ENCODE peak calls at places on chromosomes 6 and 20, in four cellular contexts. P is HepG2, G is H1, L is K562. Q is an unnamed sample.

GRCh38 chr6:126620747-126621146 is 280.8 kb downstream of the CENPW start:
- DNase-seq in P (no peak), G (no peak), L (no peak), Q (no peak)

GRCh38 chr6:1396952-1397868 is 7.8 kb downstream of the FOXF2 start:
- DNase-seq in P (peak), G (no peak), L (peak), Q (peak)

GRCh38 chr6:139659196-139659595 is 284.7 kb upstream of the CITED2 start:
- DNase-seq in P (no peak), G (no peak), L (no peak), Q (no peak)

GRCh38 chr20:1721687-1722512 is 64.3 kb upstream of the SIRPG start:
- DNase-seq in P (no peak), G (peak), L (no peak), Q (no peak)

GRCh38 chr6:8065519-8065911 is 1.3 kb upstream of the BLOC1S5 start:
- DNase-seq in P (no peak), G (no peak), L (no peak), Q (no peak)

GRCh38 chr20:7893019-7893730 is 47.1 kb downstream of the HAO1 start:
- DNase-seq in P (no peak), G (no peak), L (no peak), Q (no peak)

GRCh38 chr20:45934587-45935415 is at the start of gene PCIF1:
- DNase-seq in P (peak), G (peak), L (peak), Q (peak)

GRCh38 chr6:45543298-45544235 is 165.8 kb upstream of the SUPT3H start:
- DNase-seq in P (no peak), G (no peak), L (no peak), Q (no peak)

GRCh38 chr20:57659789-57660509 is 39.7 kb upstream of the ZBP1 start:
- DNase-seq in P (no peak), G (no peak), L (no peak), Q (no peak)

GRCh38 chr6:133886104-133886503 is 2.8 kb upstream of the TCF21 start:
- DNase-seq in P (no peak), G (no peak), L (no peak), Q (no peak)

GRCh38 chr6:68779366-68779765 is 144.3 kb downstream of the ADGRB3 start:
- DNase-seq in P (no peak), G (no peak), L (no peak), Q (no peak)

GRCh38 chr6:41975276-41975675 is 33.7 kb upstream of the CCND3 start:
- DNase-seq in P (no peak), G (no peak), L (peak), Q (no peak)

GRCh38 chr6:79158856-79159516 is 75.5 kb downstream of the HMGN3 start:
- DNase-seq in P (peak), G (no peak), L (no peak), Q (no peak)

GRCh38 chr6:17226766-17227338 is 54.3 kb upstream of the RBM24 start:
- DNase-seq in P (no peak), G (no peak), L (no peak), Q (no peak)

GRCh38 chr6:121055572-121056163 is 278.6 kb downstream of the TBC1D32 start:
- DNase-seq in P (peak), G (peak), L (peak), Q (peak)

GRCh38 chr6:11486486-11486885 is 51.1 kb upstream of the TMEM170B start:
- DNase-seq in P (no peak), G (no peak), L (no peak), Q (no peak)

GRCh38 chr6:131807644-131808459 is at the start of gene ENPP1:
- DNase-seq in P (peak), G (no peak), L (peak), Q (peak)

GRCh38 chr6:2225422-2226392 is 19.7 kb downstream of the GMDS start:
- DNase-seq in P (peak), G (no peak), L (no peak), Q (peak)

GRCh38 chr20:61976650-61977332 is 88.9 kb downstream of the TAF4 start:
- DNase-seq in P (no peak), G (no peak), L (no peak), Q (no peak)

GRCh38 chr6:105384004-105384403 is 18.9 kb downstream of the PREP start:
- DNase-seq in P (no peak), G (no peak), L (peak), Q (no peak)

GRCh38 chr6:30963641-30964040 is 19.9 kb upstream of the MUC21 start:
- DNase-seq in P (no peak), G (no peak), L (no peak), Q (no peak)

GRCh38 chr6:44896701-44897100 is 431.4 kb upstream of the RUNX2 start:
- DNase-seq in P (no peak), G (no peak), L (no peak), Q (no peak)

GRCh38 chr6:100905067-100905466 is 23.9 kb upstream of the ASCC3 start:
- DNase-seq in P (no peak), G (no peak), L (no peak), Q (no peak)

GRCh38 chr20:13402171-13402760 is 181.2 kb downstream of the ISM1 start:
- DNase-seq in P (no peak), G (no peak), L (no peak), Q (peak)

GRCh38 chr6:50815436-50816114 is 3.1 kb upstream of the TFAP2B start:
- DNase-seq in P (no peak), G (no peak), L (peak), Q (peak)

GRCh38 chr6:127102299-127102698 is 16.2 kb upstream of the RSPO3 start:
- DNase-seq in P (no peak), G (no peak), L (no peak), Q (no peak)

GRCh38 chr6:35562060-35562459 is 49.4 kb upstream of the TULP1 start:
- DNase-seq in P (no peak), G (no peak), L (no peak), Q (no peak)

GRCh38 chr6:125746731-125747588 is 2.5 kb upstream of the HEY2 start:
- DNase-seq in P (peak), G (peak), L (peak), Q (peak)

GRCh38 chr6:128560966-128561365 is 40.6 kb upstream of the PTPRK start:
- DNase-seq in P (no peak), G (no peak), L (no peak), Q (no peak)

GRCh38 chr20:46635514-46636091 is 15.7 kb downstream of the SLC13A3 start:
- DNase-seq in P (no peak), G (no peak), L (peak), Q (no peak)

GRCh38 chr6:89977808-89978748 is 83.8 kb downstream of the GJA10 start:
- DNase-seq in P (no peak), G (no peak), L (no peak), Q (peak)

GRCh38 chr20:58017237-58017969 is 211.1 kb downstream of the ANKRD60 start:
- DNase-seq in P (peak), G (no peak), L (no peak), Q (no peak)

GRCh38 chr6:54206510-54206909 is 95.3 kb downstream of the MLIP start:
- DNase-seq in P (peak), G (no peak), L (no peak), Q (no peak)

GRCh38 chr6:82246802-82247633 is 526 bp downstream of the IBTK start:
- DNase-seq in P (peak), G (no peak), L (peak), Q (peak)

GRCh38 chr6:81853975-81854374 is 101.5 kb upstream of the TENT5A start:
- DNase-seq in P (peak), G (no peak), L (no peak), Q (no peak)

GRCh38 chr6:144415014-144415413 is 129.9 kb downstream of the UTRN start:
- DNase-seq in P (peak), G (no peak), L (no peak), Q (peak)

GRCh38 chr20:56735087-56735642 is 106.1 kb downstream of the TFAP2C start:
- DNase-seq in P (no peak), G (no peak), L (no peak), Q (no peak)

GRCh38 chr6:30769088-30769852 is 24.9 kb upstream of the IER3 start:
- DNase-seq in P (peak), G (peak), L (peak), Q (peak)

DNA sequence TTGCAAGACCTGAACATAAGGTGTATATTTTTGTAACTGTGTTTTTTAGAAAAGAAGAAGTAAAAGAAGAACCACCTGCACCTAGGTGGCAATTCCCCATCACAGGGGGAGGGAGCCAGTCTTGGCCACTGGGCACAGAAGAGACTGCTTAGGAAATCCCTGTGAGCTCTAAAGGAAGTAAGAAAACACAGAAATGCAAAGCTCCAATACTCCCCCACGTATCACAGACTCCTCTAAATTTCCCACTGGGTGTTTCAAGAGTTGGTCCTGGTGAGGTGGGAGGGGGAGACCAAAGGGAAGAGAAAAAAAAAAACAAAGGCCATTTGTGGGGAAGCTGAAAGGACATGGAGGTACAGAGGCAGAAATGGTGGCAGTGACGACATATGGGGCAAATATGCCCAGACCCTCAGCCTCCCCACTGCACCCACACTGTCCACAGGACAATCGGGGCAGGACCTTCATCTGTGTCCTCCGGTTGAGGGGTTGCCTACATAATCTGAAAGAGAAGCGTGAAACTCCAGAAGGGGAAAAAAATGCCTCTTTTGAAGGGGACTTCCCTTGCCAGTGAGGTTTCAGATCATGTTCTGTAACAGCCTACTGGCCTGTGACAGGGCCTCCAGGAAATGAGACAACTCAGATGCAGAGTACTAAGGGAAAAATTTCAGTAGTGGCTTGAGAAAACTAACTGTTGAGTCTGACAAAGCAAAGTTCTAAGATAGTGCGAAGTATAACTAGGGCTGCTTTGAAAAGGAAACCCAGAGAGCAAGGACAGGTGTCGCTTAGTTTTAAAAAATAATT is 226.2 kb upstream of the MARCKS start:
- DNase-seq in P (no peak), G (no peak), L (no peak), Q (peak)
- H3K4me2 ChIP-seq in P (no peak), G (no peak), L (no peak), Q (peak)

DNA sequence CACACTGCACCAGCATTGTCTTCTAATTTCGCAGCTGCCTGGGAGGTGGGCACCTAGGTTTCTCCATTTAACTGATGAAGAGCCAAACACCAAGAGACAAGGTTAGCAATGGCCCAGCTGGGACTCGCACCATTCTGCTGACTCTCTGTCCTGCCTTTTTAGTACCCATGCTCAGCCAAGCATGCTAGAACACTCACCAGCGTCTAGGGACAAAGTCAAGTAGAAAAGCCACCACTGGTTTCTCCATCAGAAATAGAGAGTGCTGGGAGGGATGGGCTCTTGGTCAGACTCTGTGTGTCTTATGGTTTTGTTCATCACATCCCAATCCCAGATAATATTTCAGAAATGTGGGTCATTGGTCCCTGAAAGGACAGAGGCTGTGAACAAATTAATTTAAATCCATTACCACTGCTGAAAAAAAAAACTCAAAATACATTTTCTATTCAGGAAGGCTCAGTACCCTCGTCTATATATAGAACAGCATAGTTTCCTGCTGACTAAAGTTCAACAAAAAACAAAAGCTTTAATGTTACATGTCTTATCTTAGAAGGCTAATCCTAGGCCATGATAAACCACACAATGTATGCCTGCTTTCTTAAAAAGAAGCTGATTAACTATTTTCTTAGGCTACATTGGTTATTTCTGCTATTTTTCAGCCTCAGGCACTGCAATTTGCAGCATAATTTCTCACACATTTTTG is 111.0 kb downstream of the TBC1D7 start:
- DNase-seq in P (peak), G (no peak), L (no peak), Q (peak)
- TF ChIP-seq JUN in P (no peak), G (no peak), L (no peak), Q (no peak)

DNA sequence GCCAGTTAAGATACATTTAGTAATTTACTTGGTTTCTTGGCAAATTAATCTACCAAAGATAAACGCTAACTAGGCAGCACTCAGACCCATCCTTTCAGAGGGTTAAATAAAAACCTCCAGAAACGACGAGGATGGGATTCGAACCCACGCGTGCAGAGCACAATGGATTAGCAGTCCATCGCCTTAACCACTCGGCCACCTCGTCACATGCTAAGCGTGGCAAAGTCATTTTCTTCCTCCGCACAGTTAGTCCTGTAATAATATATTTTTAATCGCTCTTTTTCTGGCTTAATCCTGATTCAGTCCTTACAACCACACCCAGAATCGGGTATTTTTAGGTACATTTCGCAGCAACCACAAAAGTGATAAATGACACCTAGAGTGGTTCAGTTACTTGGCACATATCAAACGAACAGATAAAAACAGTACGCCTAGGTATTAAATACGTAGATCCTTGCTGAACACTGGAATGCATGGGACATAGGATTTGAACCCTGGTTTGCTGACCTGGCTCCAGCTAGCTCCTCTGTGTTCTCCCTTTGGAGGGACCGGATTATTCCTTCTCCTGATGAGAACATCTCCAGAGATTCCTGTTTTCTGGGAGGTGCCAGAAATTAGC is 71.6 kb downstream of the GPX5 start:
- DNase-seq in P (peak), G (no peak), L (no peak), Q (peak)
- H3K9ac ChIP-seq in P (peak), G (peak), L (no peak), Q (no peak)

GRCh38 chr20:50085146-50085480 is 27.8 kb downstream of the UBE2V1 start:
- DNase-seq in P (no peak), G (no peak), L (no peak), Q (no peak)
- H3K4me2 ChIP-seq in P (no peak), G (no peak), L (no peak), Q (no peak)

GRCh38 chr6:162907876-162908481 is 180.2 kb downstream of the PACRG start:
- DNase-seq in P (peak), G (no peak), L (peak), Q (peak)
- TF ChIP-seq JUN in P (no peak), G (no peak), L (no peak), Q (no peak)

DNA sequence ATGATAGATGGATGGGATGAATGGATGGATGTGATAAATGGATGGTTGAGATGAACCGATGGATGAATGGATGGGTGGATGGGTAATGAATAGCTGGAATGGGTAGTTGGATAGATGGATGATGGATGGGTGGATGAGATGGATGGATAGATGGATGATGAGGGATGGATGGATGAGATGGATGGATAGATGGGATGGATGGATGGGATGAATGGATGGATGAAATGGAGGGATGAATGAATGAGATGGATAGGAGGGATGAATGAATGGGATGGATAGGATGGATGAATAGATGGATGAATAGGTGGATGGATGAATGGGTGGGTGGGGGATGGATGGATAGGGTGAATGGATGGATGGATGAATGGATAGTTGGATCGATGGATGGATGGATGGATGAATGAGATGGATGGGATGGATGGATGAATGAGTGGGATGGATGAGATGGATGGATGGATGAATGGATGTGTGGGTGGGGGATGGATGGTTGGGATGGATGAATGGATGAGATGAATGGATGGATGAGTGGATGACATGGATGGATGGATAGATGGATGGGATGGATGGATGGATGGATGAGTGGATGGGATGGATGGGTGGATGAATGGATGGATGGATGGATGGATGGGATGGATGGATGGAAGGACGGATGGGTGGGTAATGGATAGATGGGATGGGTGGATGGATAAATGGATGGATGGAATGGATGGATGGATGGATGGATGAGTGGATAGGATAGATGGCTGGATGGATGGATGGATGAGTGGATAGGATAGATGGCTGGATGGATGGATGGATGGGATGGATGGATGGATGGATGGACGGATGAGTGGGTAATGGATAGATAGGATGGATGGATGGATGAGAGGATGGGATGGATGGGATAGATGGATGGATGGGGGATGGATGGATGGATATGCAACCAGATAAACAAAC is 51.4 kb upstream of the PTGIS start:
- DNase-seq in P (no peak), G (no peak), L (no peak), Q (no peak)
- H3K9ac ChIP-seq in P (no peak), G (no peak), L (no peak), Q (no peak)

GRCh38 chr6:40287296-40287820 is 299.8 kb downstream of the LRFN2 start:
- DNase-seq in P (no peak), G (no peak), L (no peak), Q (no peak)

GRCh38 chr6:40286027-40286426 is 301.1 kb downstream of the LRFN2 start:
- DNase-seq in P (no peak), G (no peak), L (no peak), Q (no peak)

GRCh38 chr6:40286721-40287120 is 300.4 kb downstream of the LRFN2 start:
- DNase-seq in P (no peak), G (no peak), L (no peak), Q (no peak)

GRCh38 chr6:40288919-40289318 is 298.2 kb downstream of the LRFN2 start:
- DNase-seq in P (no peak), G (no peak), L (no peak), Q (no peak)

DNA sequence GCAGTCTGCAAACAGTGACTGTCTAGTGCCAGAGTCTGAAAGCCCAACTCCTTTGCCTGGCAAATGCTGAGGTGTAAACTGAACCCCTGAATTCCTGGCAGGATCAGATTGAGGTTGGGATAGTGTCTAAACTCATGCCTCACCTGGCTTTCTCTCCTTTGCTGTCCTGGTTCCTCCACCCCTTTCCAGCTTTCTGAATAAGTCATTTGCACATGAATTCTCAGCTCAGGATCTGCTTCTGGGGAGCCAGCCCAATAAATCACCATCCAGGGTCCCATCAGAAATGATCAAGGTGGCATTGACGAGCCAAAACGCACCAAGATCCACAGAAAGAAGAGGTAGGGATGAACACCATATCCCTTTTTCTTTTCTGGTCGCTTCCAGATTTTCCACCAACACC is 301.6 kb downstream of the LRFN2 start:
- DNase-seq in P (no peak), G (no peak), L (no peak), Q (no peak)
- H3K4me2 ChIP-seq in P (no peak), G (peak), L (no peak), Q (no peak)

GRCh38 chr6:34300332-34300751 is 51.5 kb upstream of the SMIM29 start:
- DNase-seq in P (no peak), G (no peak), L (no peak), Q (no peak)
- TF ChIP-seq JUN in P (no peak), G (no peak), L (no peak), Q (no peak)

Q was measured in endothelial cell of umbilical vein.